ENCODE peak calls at places on chromosomes 7 and 10, in six cellular contexts. V is GOT3; R is cardiac fibroblast; D is PC-9; Q is stimulated activated CD8-positive, alpha-beta memory T cell treated with anti-CD3 and anti-CD28 coated beads, Interleukin-7, amount 100 ng/mL, for 1 hour; G is EH. E is an unnamed sample.
A peak's percentile ranks its signal among the peaks of the same experiment; 100 is the strongest.

GRCh38 chr10:33126742-33127141 is 168.7 kb upstream of the ITGB1 start:
- DNase-seq in V (no peak), R (no peak), D (no peak), Q (no peak), G (no peak), E (no peak)

GRCh38 chr10:5502903-5503835 is 3.8 kb upstream of the CALML5 start:
- DNase-seq in V (no peak), R (no peak), D (peak; percentile 75), Q (no peak), G (no peak), E (no peak)

GRCh38 chr7:137418841-137419240 is 75.3 kb upstream of the PTN start:
- DNase-seq in V (no peak), R (no peak), D (no peak), Q (no peak), G (no peak), E (no peak)

GRCh38 chr10:8614054-8614565 is 559.6 kb downstream of the GATA3 start:
- DNase-seq in V (no peak), R (no peak), D (no peak), Q (no peak), G (no peak), E (no peak)

GRCh38 chr10:132113766-132114365 is 48.1 kb downstream of the JAKMIP3 start:
- DNase-seq in V (no peak), R (no peak), D (no peak), Q (no peak), G (no peak), E (no peak)

GRCh38 chr7:35415411-35415822 is 161.5 kb upstream of the TBX20 start:
- DNase-seq in V (no peak), R (peak; percentile 78), D (no peak), Q (no peak), G (no peak), E (no peak)

GRCh38 chr7:36209814-36210183 is 56.7 kb downstream of the EEPD1 start:
- DNase-seq in V (no peak), R (no peak), D (no peak), Q (no peak), G (no peak), E (no peak)

GRCh38 chr10:84599254-84599653 is 270.9 kb downstream of the CCSER2 start:
- DNase-seq in V (no peak), R (no peak), D (no peak), Q (no peak), G (no peak), E (no peak)

GRCh38 chr7:98568891-98569290 is 48.2 kb upstream of the NPTX2 start:
- DNase-seq in V (no peak), R (peak; percentile 25), D (no peak), Q (no peak), G (no peak), E (no peak)

GRCh38 chr10:128026620-128027281 is 99.5 kb downstream of the MKI67 start:
- DNase-seq in V (no peak), R (no peak), D (no peak), Q (no peak), G (no peak), E (no peak)

GRCh38 chr10:3196482-3196881 is 23.9 kb upstream of the PITRM1 start:
- DNase-seq in V (no peak), R (no peak), D (no peak), Q (no peak), G (no peak), E (no peak)

GRCh38 chr7:129780257-129781127 is 169.0 kb downstream of the NRF1 start:
- DNase-seq in V (no peak), R (no peak), D (peak; percentile 98), Q (peak; percentile 43), G (no peak), E (no peak)

GRCh38 chr10:133474833-133475734 is 21.3 kb downstream of the SCART1 start:
- DNase-seq in V (no peak), R (no peak), D (no peak), Q (peak; percentile 6), G (no peak), E (no peak)

GRCh38 chr7:106476751-106477150 is 184.2 kb downstream of the CCDC71L start:
- DNase-seq in V (no peak), R (no peak), D (no peak), Q (no peak), G (peak; percentile 7), E (no peak)

GRCh38 chr7:107643407-107643806 is 17.2 kb upstream of the SLC26A4 start:
- DNase-seq in V (no peak), R (peak; percentile 49), D (no peak), Q (no peak), G (peak; percentile 84), E (peak; percentile 26)

GRCh38 chr7:141348728-141349127 is 202.5 kb upstream of the AGK start:
- DNase-seq in V (no peak), R (no peak), D (no peak), Q (no peak), G (no peak), E (no peak)

GRCh38 chr7:149776305-149776704 is 2.9 kb upstream of the ZNF467 start:
- DNase-seq in V (no peak), R (peak; percentile 70), D (peak; percentile 56), Q (no peak), G (peak; percentile 55), E (no peak)

GRCh38 chr10:75137533-75138438 is 26.3 kb downstream of the SAMD8 start:
- DNase-seq in V (no peak), R (peak; percentile 29), D (no peak), Q (no peak), G (peak; percentile 57), E (peak; percentile 66)

GRCh38 chr10:76086571-76087260 is 655.3 kb downstream of the LRMDA start:
- DNase-seq in V (peak; percentile 17), R (peak; percentile 85), D (no peak), Q (no peak), G (peak; percentile 91), E (peak; percentile 38)

GRCh38 chr7:90994601-90995000 is 269.6 kb upstream of the FZD1 start:
- DNase-seq in V (no peak), R (no peak), D (no peak), Q (no peak), G (no peak), E (no peak)